ENCODE peak calls at places on chromosome 1, in nine cellular contexts. One of them, this sample, is unnamed.

GRCh38 chr1:59089343-59089742 is 207.6 kb upstream of the FGGY start:
- DNase-seq in left ventricle myocardium inferior: no peak
- DNase-seq in transverse colon: no peak
- DNase-seq in uterus: no peak
- DNase-seq in psoas muscle: no peak
- DNase-seq in AG04450: no peak
- DNase-seq in tibial nerve: no peak
- DNase-seq in mesendoderm: no peak
- DNase-seq in effector memory CD4-positive, alpha-beta T cell: no peak
- DNase-seq in this sample: no peak

GRCh38 chr1:221157026-221157761 is 278.0 kb downstream of the HLX start:
- DNase-seq in tibial nerve: no peak
- DNase-seq in psoas muscle: no peak
- DNase-seq in effector memory CD4-positive, alpha-beta T cell: no peak
- DNase-seq in transverse colon: no peak
- DNase-seq in AG04450: no peak
- DNase-seq in uterus: no peak
- DNase-seq in left ventricle myocardium inferior: no peak
- DNase-seq in mesendoderm: no peak
- DNase-seq in this sample: no peak

GRCh38 chr1:247747616-247748015 is 325 bp downstream of the OR14A2 start:
- DNase-seq in effector memory CD4-positive, alpha-beta T cell: no peak
- DNase-seq in uterus: no peak
- DNase-seq in psoas muscle: no peak
- DNase-seq in left ventricle myocardium inferior: no peak
- DNase-seq in tibial nerve: no peak
- DNase-seq in mesendoderm: no peak
- DNase-seq in AG04450: no peak
- DNase-seq in transverse colon: no peak
- DNase-seq in this sample: no peak

GRCh38 chr1:9180077-9180819 is 51.3 kb upstream of the GPR157 start:
- DNase-seq in tibial nerve: no peak
- DNase-seq in AG04450: no peak
- DNase-seq in uterus: no peak
- DNase-seq in mesendoderm: no peak
- DNase-seq in psoas muscle: no peak
- DNase-seq in transverse colon: no peak
- DNase-seq in left ventricle myocardium inferior: no peak
- DNase-seq in effector memory CD4-positive, alpha-beta T cell: no peak
- DNase-seq in this sample: no peak

GRCh38 chr1:194466706-194467105 is 1280.3 kb upstream of the B3GALT2 start:
- DNase-seq in uterus: no peak
- DNase-seq in transverse colon: no peak
- DNase-seq in psoas muscle: no peak
- DNase-seq in mesendoderm: peak
- DNase-seq in effector memory CD4-positive, alpha-beta T cell: no peak
- DNase-seq in AG04450: no peak
- DNase-seq in tibial nerve: no peak
- DNase-seq in left ventricle myocardium inferior: no peak
- DNase-seq in this sample: no peak

GRCh38 chr1:145962157-145963102 is 1.9 kb downstream of the ANKRD34A start:
- DNase-seq in effector memory CD4-positive, alpha-beta T cell: no peak
- DNase-seq in transverse colon: peak
- DNase-seq in psoas muscle: peak
- DNase-seq in left ventricle myocardium inferior: peak
- DNase-seq in uterus: peak
- DNase-seq in mesendoderm: peak
- DNase-seq in AG04450: no peak
- DNase-seq in tibial nerve: no peak
- DNase-seq in this sample: peak

GRCh38 chr1:230327892-230328284 is 98.2 kb downstream of the PGBD5 start:
- DNase-seq in tibial nerve: no peak
- DNase-seq in transverse colon: no peak
- DNase-seq in effector memory CD4-positive, alpha-beta T cell: no peak
- DNase-seq in psoas muscle: no peak
- DNase-seq in left ventricle myocardium inferior: no peak
- DNase-seq in AG04450: no peak
- DNase-seq in mesendoderm: peak
- DNase-seq in uterus: no peak
- DNase-seq in this sample: no peak

GRCh38 chr1:204213668-204214662 is at the start of gene GOLT1A:
- DNase-seq in effector memory CD4-positive, alpha-beta T cell: no peak
- DNase-seq in left ventricle myocardium inferior: peak
- DNase-seq in psoas muscle: peak
- DNase-seq in AG04450: peak
- DNase-seq in tibial nerve: peak
- DNase-seq in transverse colon: peak
- DNase-seq in mesendoderm: peak
- DNase-seq in uterus: peak
- DNase-seq in this sample: peak

GRCh38 chr1:162943627-162944026 is 82.7 kb upstream of the CCDC190 start:
- DNase-seq in psoas muscle: no peak
- DNase-seq in tibial nerve: no peak
- DNase-seq in mesendoderm: no peak
- DNase-seq in left ventricle myocardium inferior: no peak
- DNase-seq in uterus: no peak
- DNase-seq in transverse colon: no peak
- DNase-seq in effector memory CD4-positive, alpha-beta T cell: no peak
- DNase-seq in AG04450: no peak
- DNase-seq in this sample: no peak

GRCh38 chr1:236149696-236150228 is 7.4 kb downstream of the GPR137B start:
- DNase-seq in effector memory CD4-positive, alpha-beta T cell: no peak
- DNase-seq in transverse colon: no peak
- DNase-seq in uterus: no peak
- DNase-seq in mesendoderm: no peak
- DNase-seq in AG04450: no peak
- DNase-seq in tibial nerve: no peak
- DNase-seq in psoas muscle: no peak
- DNase-seq in left ventricle myocardium inferior: peak
- DNase-seq in this sample: no peak

GRCh38 chr1:204172404-204173049 is 6.4 kb upstream of the REN start:
- DNase-seq in left ventricle myocardium inferior: no peak
- DNase-seq in uterus: no peak
- DNase-seq in mesendoderm: no peak
- DNase-seq in AG04450: no peak
- DNase-seq in tibial nerve: no peak
- DNase-seq in effector memory CD4-positive, alpha-beta T cell: no peak
- DNase-seq in psoas muscle: no peak
- DNase-seq in transverse colon: no peak
- DNase-seq in this sample: no peak

GRCh38 chr1:46747683-46748288 is 28.9 kb upstream of the EFCAB14 start:
- DNase-seq in effector memory CD4-positive, alpha-beta T cell: no peak
- DNase-seq in tibial nerve: no peak
- DNase-seq in left ventricle myocardium inferior: no peak
- DNase-seq in transverse colon: peak
- DNase-seq in psoas muscle: no peak
- DNase-seq in mesendoderm: peak
- DNase-seq in AG04450: peak
- DNase-seq in uterus: no peak
- DNase-seq in this sample: peak

GRCh38 chr1:117930173-117930447 is 571 bp downstream of the WDR3 start:
- DNase-seq in AG04450: no peak
- DNase-seq in tibial nerve: no peak
- DNase-seq in effector memory CD4-positive, alpha-beta T cell: no peak
- DNase-seq in mesendoderm: no peak
- DNase-seq in psoas muscle: no peak
- DNase-seq in transverse colon: no peak
- DNase-seq in uterus: no peak
- DNase-seq in left ventricle myocardium inferior: no peak
- DNase-seq in this sample: no peak

GRCh38 chr1:19858894-19859293 is 23.3 kb upstream of the OTUD3 start:
- DNase-seq in psoas muscle: no peak
- DNase-seq in effector memory CD4-positive, alpha-beta T cell: no peak
- DNase-seq in uterus: no peak
- DNase-seq in AG04450: no peak
- DNase-seq in transverse colon: no peak
- DNase-seq in mesendoderm: no peak
- DNase-seq in tibial nerve: no peak
- DNase-seq in left ventricle myocardium inferior: no peak
- DNase-seq in this sample: no peak

GRCh38 chr1:230501845-230502244 is 75.7 kb upstream of the PGBD5 start:
- DNase-seq in AG04450: no peak
- DNase-seq in transverse colon: peak
- DNase-seq in uterus: no peak
- DNase-seq in psoas muscle: no peak
- DNase-seq in effector memory CD4-positive, alpha-beta T cell: no peak
- DNase-seq in mesendoderm: no peak
- DNase-seq in left ventricle myocardium inferior: no peak
- DNase-seq in tibial nerve: no peak
- DNase-seq in this sample: no peak

GRCh38 chr1:54272134-54272533 is 72.2 kb downstream of the MRPL37 start:
- DNase-seq in effector memory CD4-positive, alpha-beta T cell: no peak
- DNase-seq in psoas muscle: no peak
- DNase-seq in left ventricle myocardium inferior: no peak
- DNase-seq in uterus: no peak
- DNase-seq in transverse colon: no peak
- DNase-seq in mesendoderm: peak
- DNase-seq in AG04450: no peak
- DNase-seq in tibial nerve: no peak
- DNase-seq in this sample: no peak

GRCh38 chr1:54273837-54274192 is 73.8 kb downstream of the MRPL37 start:
- DNase-seq in psoas muscle: peak
- DNase-seq in tibial nerve: peak
- DNase-seq in uterus: peak
- DNase-seq in AG04450: no peak
- DNase-seq in left ventricle myocardium inferior: peak
- DNase-seq in transverse colon: peak
- DNase-seq in effector memory CD4-positive, alpha-beta T cell: no peak
- DNase-seq in mesendoderm: peak
- DNase-seq in this sample: no peak

GRCh38 chr1:54274448-54274847 is 74.5 kb downstream of the MRPL37 start:
- DNase-seq in left ventricle myocardium inferior: no peak
- DNase-seq in uterus: no peak
- DNase-seq in AG04450: no peak
- DNase-seq in mesendoderm: no peak
- DNase-seq in effector memory CD4-positive, alpha-beta T cell: no peak
- DNase-seq in tibial nerve: no peak
- DNase-seq in transverse colon: no peak
- DNase-seq in psoas muscle: peak
- DNase-seq in this sample: no peak

GRCh38 chr1:54272772-54273091 is 72.8 kb downstream of the MRPL37 start:
- DNase-seq in left ventricle myocardium inferior: no peak
- DNase-seq in effector memory CD4-positive, alpha-beta T cell: no peak
- DNase-seq in mesendoderm: peak
- DNase-seq in AG04450: no peak
- DNase-seq in uterus: no peak
- DNase-seq in tibial nerve: no peak
- DNase-seq in transverse colon: no peak
- DNase-seq in psoas muscle: no peak
- DNase-seq in this sample: no peak

GRCh38 chr1:54273092-54273836 is 73.3 kb downstream of the MRPL37 start:
- DNase-seq in tibial nerve: peak
- DNase-seq in uterus: peak
- DNase-seq in left ventricle myocardium inferior: peak
- DNase-seq in mesendoderm: peak
- DNase-seq in transverse colon: peak
- DNase-seq in psoas muscle: peak
- DNase-seq in AG04450: peak
- DNase-seq in effector memory CD4-positive, alpha-beta T cell: no peak
- DNase-seq in this sample: no peak
- H3K27ac ChIP-seq in tibial nerve: peak
- H3K27ac ChIP-seq in uterus: peak
- H3K27ac ChIP-seq in left ventricle myocardium inferior: peak
- H3K27ac ChIP-seq in mesendoderm: no peak
- H3K27ac ChIP-seq in transverse colon: peak
- H3K27ac ChIP-seq in psoas muscle: peak
- H3K27ac ChIP-seq in AG04450: peak
- H3K27ac ChIP-seq in effector memory CD4-positive, alpha-beta T cell: no peak
- H3K27ac ChIP-seq in this sample: peak

GRCh38 chr1:174623640-174624039 is 175.9 kb downstream of the GPR52 start:
- DNase-seq in AG04450: no peak
- DNase-seq in uterus: no peak
- DNase-seq in effector memory CD4-positive, alpha-beta T cell: no peak
- DNase-seq in left ventricle myocardium inferior: no peak
- DNase-seq in transverse colon: no peak
- DNase-seq in mesendoderm: no peak
- DNase-seq in psoas muscle: no peak
- DNase-seq in tibial nerve: no peak
- DNase-seq in this sample: no peak
- H3K27ac ChIP-seq in AG04450: no peak
- H3K27ac ChIP-seq in uterus: no peak
- H3K27ac ChIP-seq in effector memory CD4-positive, alpha-beta T cell: no peak
- H3K27ac ChIP-seq in left ventricle myocardium inferior: no peak
- H3K27ac ChIP-seq in transverse colon: no peak
- H3K27ac ChIP-seq in mesendoderm: no peak
- H3K27ac ChIP-seq in psoas muscle: no peak
- H3K27ac ChIP-seq in tibial nerve: no peak
- H3K27ac ChIP-seq in this sample: no peak

GRCh38 chr1:202589190-202589680 is 121.0 kb downstream of the SYT2 start:
- DNase-seq in mesendoderm: peak
- DNase-seq in transverse colon: peak
- DNase-seq in left ventricle myocardium inferior: peak
- DNase-seq in effector memory CD4-positive, alpha-beta T cell: no peak
- DNase-seq in psoas muscle: peak
- DNase-seq in uterus: peak
- DNase-seq in tibial nerve: peak
- DNase-seq in AG04450: peak
- DNase-seq in this sample: no peak

GRCh38 chr1:202590975-202591411 is 119.3 kb downstream of the SYT2 start:
- DNase-seq in tibial nerve: no peak
- DNase-seq in effector memory CD4-positive, alpha-beta T cell: no peak
- DNase-seq in AG04450: no peak
- DNase-seq in left ventricle myocardium inferior: no peak
- DNase-seq in uterus: no peak
- DNase-seq in psoas muscle: no peak
- DNase-seq in transverse colon: no peak
- DNase-seq in mesendoderm: no peak
- DNase-seq in this sample: no peak

GRCh38 chr1:202592141-202592540 is 118.1 kb downstream of the SYT2 start:
- DNase-seq in tibial nerve: no peak
- DNase-seq in effector memory CD4-positive, alpha-beta T cell: no peak
- DNase-seq in left ventricle myocardium inferior: no peak
- DNase-seq in uterus: no peak
- DNase-seq in psoas muscle: no peak
- DNase-seq in mesendoderm: no peak
- DNase-seq in transverse colon: no peak
- DNase-seq in AG04450: no peak
- DNase-seq in this sample: no peak

GRCh38 chr1:202590119-202590518 is 120.1 kb downstream of the SYT2 start:
- DNase-seq in AG04450: no peak
- DNase-seq in left ventricle myocardium inferior: no peak
- DNase-seq in mesendoderm: no peak
- DNase-seq in tibial nerve: no peak
- DNase-seq in uterus: no peak
- DNase-seq in psoas muscle: no peak
- DNase-seq in transverse colon: no peak
- DNase-seq in effector memory CD4-positive, alpha-beta T cell: no peak
- DNase-seq in this sample: no peak

GRCh38 chr1:202591523-202591922 is 118.7 kb downstream of the SYT2 start:
- DNase-seq in AG04450: no peak
- DNase-seq in left ventricle myocardium inferior: no peak
- DNase-seq in uterus: no peak
- DNase-seq in tibial nerve: no peak
- DNase-seq in psoas muscle: no peak
- DNase-seq in mesendoderm: no peak
- DNase-seq in transverse colon: no peak
- DNase-seq in effector memory CD4-positive, alpha-beta T cell: no peak
- DNase-seq in this sample: no peak
- H3K27ac ChIP-seq in AG04450: no peak
- H3K27ac ChIP-seq in left ventricle myocardium inferior: peak
- H3K27ac ChIP-seq in uterus: peak
- H3K27ac ChIP-seq in tibial nerve: no peak
- H3K27ac ChIP-seq in psoas muscle: no peak
- H3K27ac ChIP-seq in mesendoderm: no peak
- H3K27ac ChIP-seq in transverse colon: peak
- H3K27ac ChIP-seq in effector memory CD4-positive, alpha-beta T cell: no peak
- H3K27ac ChIP-seq in this sample: no peak

GRCh38 chr1:222454196-222454595 is 93.7 kb downstream of the HHIPL2 start:
- DNase-seq in uterus: no peak
- DNase-seq in mesendoderm: peak
- DNase-seq in effector memory CD4-positive, alpha-beta T cell: no peak
- DNase-seq in AG04450: no peak
- DNase-seq in psoas muscle: no peak
- DNase-seq in transverse colon: no peak
- DNase-seq in tibial nerve: no peak
- DNase-seq in left ventricle myocardium inferior: no peak
- DNase-seq in this sample: no peak
- H3K27ac ChIP-seq in uterus: no peak
- H3K27ac ChIP-seq in mesendoderm: no peak
- H3K27ac ChIP-seq in effector memory CD4-positive, alpha-beta T cell: no peak
- H3K27ac ChIP-seq in AG04450: peak
- H3K27ac ChIP-seq in psoas muscle: no peak
- H3K27ac ChIP-seq in transverse colon: no peak
- H3K27ac ChIP-seq in tibial nerve: no peak
- H3K27ac ChIP-seq in left ventricle myocardium inferior: no peak
- H3K27ac ChIP-seq in this sample: no peak